ENCODE peak calls at places on chromosomes 5 and 9, in six cellular contexts. One of them, this sample, is unnamed.
A peak's percentile ranks its signal among the peaks of the same experiment; 100 is the strongest.

GRCh38 chr9:128390813-128391711 is 19.9 kb downstream of the URM1 start:
- DNase-seq in GM20000: no peak
- DNase-seq in Calu3: no peak
- DNase-seq in mesothelial cell of epicardium: no peak
- DNase-seq in suprapubic skin: no peak
- DNase-seq in AG09309: no peak
- DNase-seq in this sample: no peak

GRCh38 chr9:14021871-14022525 is 291.9 kb downstream of the NFIB start:
- DNase-seq in GM20000: no peak
- DNase-seq in Calu3: no peak
- DNase-seq in mesothelial cell of epicardium: no peak
- DNase-seq in suprapubic skin: no peak
- DNase-seq in AG09309: no peak
- DNase-seq in this sample: no peak

GRCh38 chr5:57054671-57055070 is 102.7 kb upstream of the MIER3 start:
- DNase-seq in GM20000: no peak
- DNase-seq in Calu3: no peak
- DNase-seq in mesothelial cell of epicardium: no peak
- DNase-seq in suprapubic skin: no peak
- DNase-seq in AG09309: no peak
- DNase-seq in this sample: no peak

GRCh38 chr9:123997665-123998277 is 13.8 kb upstream of the LHX2 start:
- DNase-seq in GM20000: peak; percentile 81
- DNase-seq in Calu3: no peak
- DNase-seq in mesothelial cell of epicardium: no peak
- DNase-seq in suprapubic skin: no peak
- DNase-seq in AG09309: no peak
- DNase-seq in this sample: no peak

GRCh38 chr5:112933105-112933504 is 11.1 kb upstream of the REEP5 start:
- DNase-seq in GM20000: no peak
- DNase-seq in Calu3: no peak
- DNase-seq in mesothelial cell of epicardium: no peak
- DNase-seq in suprapubic skin: no peak
- DNase-seq in AG09309: no peak
- DNase-seq in this sample: no peak

GRCh38 chr9:124537926-124538325 is 30.7 kb upstream of the NR5A1 start:
- DNase-seq in GM20000: no peak
- DNase-seq in Calu3: no peak
- DNase-seq in mesothelial cell of epicardium: no peak
- DNase-seq in suprapubic skin: no peak
- DNase-seq in AG09309: no peak
- DNase-seq in this sample: no peak

GRCh38 chr9:91101598-91102168 is 260.0 kb downstream of the AUH start:
- DNase-seq in GM20000: no peak
- DNase-seq in Calu3: no peak
- DNase-seq in mesothelial cell of epicardium: no peak
- DNase-seq in suprapubic skin: no peak
- DNase-seq in AG09309: no peak
- DNase-seq in this sample: no peak

GRCh38 chr5:42005561-42006153 is 80.6 kb downstream of the FBXO4 start:
- DNase-seq in GM20000: peak; percentile 12
- DNase-seq in Calu3: no peak
- DNase-seq in mesothelial cell of epicardium: no peak
- DNase-seq in suprapubic skin: no peak
- DNase-seq in AG09309: no peak
- DNase-seq in this sample: no peak

GRCh38 chr5:54616031-54616430 is 98.5 kb downstream of the SNX18 start:
- DNase-seq in GM20000: no peak
- DNase-seq in Calu3: no peak
- DNase-seq in mesothelial cell of epicardium: no peak
- DNase-seq in suprapubic skin: peak; percentile 69
- DNase-seq in AG09309: peak; percentile 86
- DNase-seq in this sample: no peak

GRCh38 chr5:57889558-57889957 is 406.9 kb upstream of the ACTBL2 start:
- DNase-seq in GM20000: no peak
- DNase-seq in Calu3: peak; percentile 40
- DNase-seq in mesothelial cell of epicardium: no peak
- DNase-seq in suprapubic skin: no peak
- DNase-seq in AG09309: peak; percentile 60
- DNase-seq in this sample: no peak

GRCh38 chr5:142881076-142881466 is 110.9 kb downstream of the ARHGAP26 start:
- DNase-seq in GM20000: peak; percentile 18
- DNase-seq in Calu3: no peak
- DNase-seq in mesothelial cell of epicardium: no peak
- DNase-seq in suprapubic skin: no peak
- DNase-seq in AG09309: peak; percentile 79
- DNase-seq in this sample: no peak

GRCh38 chr5:135047347-135047695 is 13.3 kb upstream of the PITX1 start:
- DNase-seq in GM20000: no peak
- DNase-seq in Calu3: no peak
- DNase-seq in mesothelial cell of epicardium: no peak
- DNase-seq in suprapubic skin: no peak
- DNase-seq in AG09309: no peak
- DNase-seq in this sample: no peak

GRCh38 chr5:32791536-32792240 is 80.6 kb downstream of the NPR3 start:
- DNase-seq in GM20000: no peak
- DNase-seq in Calu3: no peak
- DNase-seq in mesothelial cell of epicardium: no peak
- DNase-seq in suprapubic skin: no peak
- DNase-seq in AG09309: no peak
- DNase-seq in this sample: no peak

GRCh38 chr5:32790411-32790951 is 79.4 kb downstream of the NPR3 start:
- DNase-seq in GM20000: no peak
- DNase-seq in Calu3: no peak
- DNase-seq in mesothelial cell of epicardium: no peak
- DNase-seq in suprapubic skin: no peak
- DNase-seq in AG09309: no peak
- DNase-seq in this sample: no peak

GRCh38 chr5:32794086-32794485 is 83.0 kb downstream of the NPR3 start:
- DNase-seq in GM20000: no peak
- DNase-seq in Calu3: peak; percentile 18
- DNase-seq in mesothelial cell of epicardium: no peak
- DNase-seq in suprapubic skin: no peak
- DNase-seq in AG09309: no peak
- DNase-seq in this sample: no peak
- TF ChIP-seq CTCF in GM20000: no peak
- TF ChIP-seq CTCF in Calu3: no peak
- TF ChIP-seq CTCF in mesothelial cell of epicardium: no peak
- TF ChIP-seq CTCF in suprapubic skin: no peak
- TF ChIP-seq CTCF in AG09309: peak; percentile 60
- TF ChIP-seq CTCF in this sample: peak; percentile 54

DNA sequence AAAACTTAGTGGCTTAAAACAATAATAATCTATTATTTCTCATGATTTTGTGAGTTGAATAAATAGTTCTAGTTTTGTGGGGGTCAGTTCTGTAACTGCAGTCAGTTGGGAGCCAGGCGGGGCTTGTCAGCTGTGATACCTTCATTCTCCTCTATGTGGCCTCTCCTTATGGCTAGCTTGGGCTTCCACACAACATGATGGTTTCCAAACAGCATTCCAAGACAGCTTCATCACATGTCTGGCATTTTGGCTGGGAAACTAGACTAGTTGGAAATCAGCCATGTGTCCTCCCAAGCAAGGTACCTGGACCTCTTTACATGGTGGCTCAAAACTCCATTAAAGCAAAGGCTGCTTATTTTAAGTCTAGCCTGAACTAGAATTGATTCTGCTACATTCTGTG is 61.4 kb upstream of the RANBP3L start:
- DNase-seq in GM20000: no peak
- DNase-seq in Calu3: no peak
- DNase-seq in mesothelial cell of epicardium: no peak
- DNase-seq in suprapubic skin: no peak
- DNase-seq in AG09309: no peak
- DNase-seq in this sample: no peak
- TF ChIP-seq CTCF in GM20000: no peak
- TF ChIP-seq CTCF in Calu3: no peak
- TF ChIP-seq CTCF in mesothelial cell of epicardium: no peak
- TF ChIP-seq CTCF in suprapubic skin: no peak
- TF ChIP-seq CTCF in AG09309: peak; percentile 26
- TF ChIP-seq CTCF in this sample: peak; percentile 31

GRCh38 chr5:69217732-69218568 is 16.7 kb upstream of the CDK7 start:
- DNase-seq in GM20000: peak; percentile 91
- DNase-seq in Calu3: peak; percentile 97
- DNase-seq in mesothelial cell of epicardium: peak; percentile 54
- DNase-seq in suprapubic skin: peak; percentile 98
- DNase-seq in AG09309: peak; percentile 35
- DNase-seq in this sample: peak; percentile 96
- TF ChIP-seq CTCF in GM20000: no peak
- TF ChIP-seq CTCF in Calu3: no peak
- TF ChIP-seq CTCF in mesothelial cell of epicardium: peak; percentile 26
- TF ChIP-seq CTCF in suprapubic skin: no peak
- TF ChIP-seq CTCF in AG09309: no peak
- TF ChIP-seq CTCF in this sample: peak; percentile 56

GRCh38 chr5:163321511-163321910 is 115.9 kb upstream of the CCNG1 start:
- DNase-seq in GM20000: no peak
- DNase-seq in Calu3: no peak
- DNase-seq in mesothelial cell of epicardium: no peak
- DNase-seq in suprapubic skin: no peak
- DNase-seq in AG09309: no peak
- DNase-seq in this sample: no peak

DNA sequence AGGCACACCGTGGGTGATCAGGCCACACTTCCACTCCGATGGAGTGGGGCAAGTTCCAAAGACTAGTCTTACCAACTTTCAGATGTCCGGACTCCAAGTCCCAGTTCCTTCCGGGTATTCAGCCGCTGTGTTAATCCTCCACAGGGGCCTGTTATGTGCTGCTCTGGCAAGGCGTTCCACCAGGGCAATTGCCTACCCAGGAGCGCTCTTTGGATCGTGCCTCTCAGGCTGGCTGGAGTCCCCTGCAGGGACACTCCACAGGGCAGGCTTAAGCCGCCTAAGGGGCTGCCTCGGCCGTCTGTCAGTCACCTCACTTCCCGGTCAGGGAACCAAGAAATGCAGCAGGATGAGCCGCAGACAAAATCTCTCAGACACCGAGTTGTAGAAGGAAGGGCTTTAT is 118.7 kb upstream of the CCNG1 start:
- DNase-seq in GM20000: no peak
- DNase-seq in Calu3: no peak
- DNase-seq in mesothelial cell of epicardium: no peak
- DNase-seq in suprapubic skin: no peak
- DNase-seq in AG09309: no peak
- DNase-seq in this sample: no peak
- TF ChIP-seq CTCF in GM20000: no peak
- TF ChIP-seq CTCF in Calu3: no peak
- TF ChIP-seq CTCF in mesothelial cell of epicardium: no peak
- TF ChIP-seq CTCF in suprapubic skin: no peak
- TF ChIP-seq CTCF in AG09309: no peak
- TF ChIP-seq CTCF in this sample: no peak

DNA sequence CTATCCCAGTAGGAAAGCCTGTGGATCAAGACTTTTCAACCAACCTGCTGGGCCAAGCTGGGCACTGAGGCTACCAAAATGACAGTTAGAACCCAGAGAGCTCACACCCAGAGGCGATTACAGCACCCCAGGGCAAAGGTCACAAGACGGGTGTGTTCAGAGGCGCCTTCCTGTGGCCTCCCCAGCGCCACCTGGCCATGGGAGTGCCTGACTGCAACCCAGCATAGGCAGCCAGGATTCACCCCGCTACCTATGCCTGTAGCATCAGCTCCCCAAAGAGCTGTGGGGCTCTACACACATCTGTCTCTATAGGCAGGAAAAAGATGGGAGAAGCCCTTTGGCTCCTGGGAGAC is 33.5 kb downstream of the PDGFRB start:
- DNase-seq in GM20000: peak; percentile 84
- DNase-seq in Calu3: peak; percentile 62
- DNase-seq in mesothelial cell of epicardium: no peak
- DNase-seq in suprapubic skin: no peak
- DNase-seq in AG09309: no peak
- DNase-seq in this sample: peak; percentile 68
- TF ChIP-seq CTCF in GM20000: peak; percentile 39
- TF ChIP-seq CTCF in Calu3: peak; percentile 57
- TF ChIP-seq CTCF in mesothelial cell of epicardium: no peak
- TF ChIP-seq CTCF in suprapubic skin: no peak
- TF ChIP-seq CTCF in AG09309: peak; percentile 32
- TF ChIP-seq CTCF in this sample: peak; percentile 53

GRCh38 chr9:33946779-33947535 is 101.7 kb downstream of the UBAP2 start:
- DNase-seq in GM20000: no peak
- DNase-seq in Calu3: no peak
- DNase-seq in mesothelial cell of epicardium: no peak
- DNase-seq in suprapubic skin: no peak
- DNase-seq in AG09309: peak; percentile 94
- DNase-seq in this sample: no peak

GRCh38 chr9:33939924-33940874 is 108.5 kb downstream of the UBAP2 start:
- DNase-seq in GM20000: no peak
- DNase-seq in Calu3: peak; percentile 57
- DNase-seq in mesothelial cell of epicardium: no peak
- DNase-seq in suprapubic skin: no peak
- DNase-seq in AG09309: no peak
- DNase-seq in this sample: no peak

GRCh38 chr9:33943389-33943788 is 105.3 kb downstream of the UBAP2 start:
- DNase-seq in GM20000: no peak
- DNase-seq in Calu3: no peak
- DNase-seq in mesothelial cell of epicardium: no peak
- DNase-seq in suprapubic skin: no peak
- DNase-seq in AG09309: no peak
- DNase-seq in this sample: no peak

GRCh38 chr9:33942471-33943083 is 106.1 kb downstream of the UBAP2 start:
- DNase-seq in GM20000: no peak
- DNase-seq in Calu3: no peak
- DNase-seq in mesothelial cell of epicardium: no peak
- DNase-seq in suprapubic skin: no peak
- DNase-seq in AG09309: peak; percentile 14
- DNase-seq in this sample: no peak
- TF ChIP-seq CTCF in GM20000: no peak
- TF ChIP-seq CTCF in Calu3: no peak
- TF ChIP-seq CTCF in mesothelial cell of epicardium: no peak
- TF ChIP-seq CTCF in suprapubic skin: no peak
- TF ChIP-seq CTCF in AG09309: peak; percentile 52
- TF ChIP-seq CTCF in this sample: peak; percentile 87

GRCh38 chr5:10680876-10681481 is 80.1 kb downstream of the DAP start:
- DNase-seq in GM20000: no peak
- DNase-seq in Calu3: no peak
- DNase-seq in mesothelial cell of epicardium: no peak
- DNase-seq in suprapubic skin: no peak
- DNase-seq in AG09309: no peak
- DNase-seq in this sample: peak; percentile 71
- TF ChIP-seq CTCF in GM20000: no peak
- TF ChIP-seq CTCF in Calu3: no peak
- TF ChIP-seq CTCF in mesothelial cell of epicardium: no peak
- TF ChIP-seq CTCF in suprapubic skin: no peak
- TF ChIP-seq CTCF in AG09309: no peak
- TF ChIP-seq CTCF in this sample: no peak

DNA sequence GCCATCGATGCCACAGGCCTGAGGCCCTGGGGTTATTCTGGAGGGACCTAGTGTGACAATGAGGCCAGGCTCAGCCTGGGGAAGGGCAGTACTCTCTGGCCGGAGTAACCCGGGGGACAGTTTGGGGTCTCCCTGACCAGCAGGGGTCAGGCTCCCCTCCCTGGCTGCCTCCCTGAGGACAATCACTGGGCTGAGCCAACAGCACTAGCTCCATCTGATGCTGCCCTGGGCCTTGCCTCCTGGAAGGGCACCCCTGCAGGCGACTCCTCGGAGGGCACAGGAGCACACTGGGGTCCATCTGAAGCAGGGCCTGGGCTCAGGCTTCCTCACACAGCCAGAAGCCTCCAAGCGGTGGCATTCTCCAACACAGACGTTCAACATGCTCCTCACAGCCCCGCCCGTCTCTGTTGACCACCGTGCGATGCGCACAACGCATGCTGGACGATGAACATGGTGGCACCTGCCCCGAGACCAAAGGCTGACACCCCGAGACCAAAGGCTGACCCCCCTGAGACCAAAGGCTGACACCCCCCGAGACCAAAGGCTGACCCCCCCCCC is 68.3 kb downstream of the ADAMTS2 start:
- DNase-seq in GM20000: no peak
- DNase-seq in Calu3: no peak
- DNase-seq in mesothelial cell of epicardium: no peak
- DNase-seq in suprapubic skin: no peak
- DNase-seq in AG09309: no peak
- DNase-seq in this sample: peak; percentile 81
- TF ChIP-seq CTCF in GM20000: no peak
- TF ChIP-seq CTCF in Calu3: no peak
- TF ChIP-seq CTCF in mesothelial cell of epicardium: no peak
- TF ChIP-seq CTCF in suprapubic skin: no peak
- TF ChIP-seq CTCF in AG09309: peak; percentile 32
- TF ChIP-seq CTCF in this sample: peak; percentile 33

This sample was measured in chondrocyte.